ENCODE peak calls at places on chromosomes 2 and 18, in ten cellular contexts. One of them, this sample, is unnamed.
A peak's percentile ranks its signal among the peaks of the same experiment; 100 is the strongest.

GRCh38 chr18:2547477-2548087 is 23.7 kb downstream of the METTL4 start:
- DNase-seq in sigmoid colon: no peak
- DNase-seq in fibroblast of lung: peak; percentile 73
- DNase-seq in endodermal cell: no peak
- DNase-seq in pancreas: no peak
- DNase-seq in colonic mucosa: no peak
- DNase-seq in fibroblast of the aortic adventitia: peak; percentile 86
- DNase-seq in GM20000: peak; percentile 25
- DNase-seq in adrenal gland: no peak
- DNase-seq in IMR-90: peak; percentile 71
- DNase-seq in this sample: no peak

GRCh38 chr2:239257511-239257937 is 143.3 kb downstream of the HDAC4 start:
- DNase-seq in sigmoid colon: peak; percentile 62
- DNase-seq in fibroblast of lung: peak; percentile 93
- DNase-seq in endodermal cell: no peak
- DNase-seq in pancreas: no peak
- DNase-seq in colonic mucosa: no peak
- DNase-seq in fibroblast of the aortic adventitia: peak; percentile 72
- DNase-seq in GM20000: no peak
- DNase-seq in adrenal gland: no peak
- DNase-seq in IMR-90: peak; percentile 96
- DNase-seq in this sample: no peak

GRCh38 chr2:62757029-62757428 is 51.5 kb downstream of the EHBP1 start:
- DNase-seq in sigmoid colon: no peak
- DNase-seq in fibroblast of lung: no peak
- DNase-seq in endodermal cell: no peak
- DNase-seq in pancreas: no peak
- DNase-seq in colonic mucosa: no peak
- DNase-seq in fibroblast of the aortic adventitia: no peak
- DNase-seq in GM20000: no peak
- DNase-seq in adrenal gland: no peak
- DNase-seq in IMR-90: no peak
- DNase-seq in this sample: no peak

GRCh38 chr2:47354817-47355653 is 47.9 kb upstream of the MSH2 start:
- DNase-seq in sigmoid colon: no peak
- DNase-seq in fibroblast of lung: no peak
- DNase-seq in endodermal cell: no peak
- DNase-seq in pancreas: no peak
- DNase-seq in colonic mucosa: no peak
- DNase-seq in fibroblast of the aortic adventitia: no peak
- DNase-seq in GM20000: no peak
- DNase-seq in adrenal gland: no peak
- DNase-seq in IMR-90: no peak
- DNase-seq in this sample: no peak

GRCh38 chr2:132253496-132254305 is 91.9 kb upstream of the ANKRD30BL start:
- DNase-seq in sigmoid colon: no peak
- DNase-seq in fibroblast of lung: no peak
- DNase-seq in endodermal cell: peak; percentile 23
- DNase-seq in pancreas: no peak
- DNase-seq in colonic mucosa: no peak
- DNase-seq in fibroblast of the aortic adventitia: no peak
- DNase-seq in GM20000: no peak
- DNase-seq in adrenal gland: no peak
- DNase-seq in IMR-90: no peak
- DNase-seq in this sample: no peak

GRCh38 chr2:16522031-16522818 is 143.4 kb downstream of the CYRIA start:
- DNase-seq in sigmoid colon: no peak
- DNase-seq in fibroblast of lung: no peak
- DNase-seq in endodermal cell: no peak
- DNase-seq in pancreas: no peak
- DNase-seq in colonic mucosa: no peak
- DNase-seq in fibroblast of the aortic adventitia: no peak
- DNase-seq in GM20000: no peak
- DNase-seq in adrenal gland: no peak
- DNase-seq in IMR-90: no peak
- DNase-seq in this sample: no peak

GRCh38 chr2:230473378-230473777 is 57.4 kb downstream of the SP100 start:
- DNase-seq in sigmoid colon: no peak
- DNase-seq in fibroblast of lung: no peak
- DNase-seq in endodermal cell: no peak
- DNase-seq in pancreas: no peak
- DNase-seq in colonic mucosa: no peak
- DNase-seq in fibroblast of the aortic adventitia: no peak
- DNase-seq in GM20000: no peak
- DNase-seq in adrenal gland: no peak
- DNase-seq in IMR-90: no peak
- DNase-seq in this sample: no peak

GRCh38 chr2:63488118-63488713 is 100.1 kb downstream of the WDPCP start:
- DNase-seq in sigmoid colon: no peak
- DNase-seq in fibroblast of lung: peak; percentile 56
- DNase-seq in endodermal cell: peak; percentile 52
- DNase-seq in pancreas: peak; percentile 21
- DNase-seq in colonic mucosa: peak; percentile 19
- DNase-seq in fibroblast of the aortic adventitia: peak; percentile 64
- DNase-seq in GM20000: peak; percentile 26
- DNase-seq in adrenal gland: peak; percentile 42
- DNase-seq in IMR-90: peak; percentile 46
- DNase-seq in this sample: peak; percentile 18

GRCh38 chr2:95158891-95159619 is 593 bp downstream of the ZNF514 start:
- DNase-seq in sigmoid colon: peak; percentile 78
- DNase-seq in fibroblast of lung: peak; percentile 40
- DNase-seq in endodermal cell: peak; percentile 81
- DNase-seq in pancreas: peak; percentile 48
- DNase-seq in colonic mucosa: peak; percentile 55
- DNase-seq in fibroblast of the aortic adventitia: peak; percentile 40
- DNase-seq in GM20000: peak; percentile 75
- DNase-seq in adrenal gland: peak; percentile 55
- DNase-seq in IMR-90: peak; percentile 30
- DNase-seq in this sample: peak; percentile 65

GRCh38 chr2:207315131-207315530 is 149.4 kb upstream of the KLF7 start:
- DNase-seq in sigmoid colon: no peak
- DNase-seq in fibroblast of lung: no peak
- DNase-seq in endodermal cell: no peak
- DNase-seq in pancreas: no peak
- DNase-seq in colonic mucosa: no peak
- DNase-seq in fibroblast of the aortic adventitia: no peak
- DNase-seq in GM20000: no peak
- DNase-seq in adrenal gland: no peak
- DNase-seq in IMR-90: peak; percentile 44
- DNase-seq in this sample: no peak

GRCh38 chr2:219803294-219803693 is 175.9 kb downstream of the SLC4A3 start:
- DNase-seq in sigmoid colon: no peak
- DNase-seq in fibroblast of lung: peak; percentile 15
- DNase-seq in endodermal cell: no peak
- DNase-seq in pancreas: no peak
- DNase-seq in colonic mucosa: no peak
- DNase-seq in fibroblast of the aortic adventitia: peak; percentile 49
- DNase-seq in GM20000: no peak
- DNase-seq in adrenal gland: no peak
- DNase-seq in IMR-90: peak; percentile 34
- DNase-seq in this sample: no peak

GRCh38 chr2:160482673-160483072 is 10.9 kb downstream of the RBMS1 start:
- DNase-seq in sigmoid colon: no peak
- DNase-seq in fibroblast of lung: no peak
- DNase-seq in endodermal cell: no peak
- DNase-seq in pancreas: no peak
- DNase-seq in colonic mucosa: no peak
- DNase-seq in fibroblast of the aortic adventitia: no peak
- DNase-seq in GM20000: no peak
- DNase-seq in adrenal gland: no peak
- DNase-seq in IMR-90: no peak
- DNase-seq in this sample: no peak

GRCh38 chr2:32981612-32982011 is 34.9 kb downstream of the LTBP1 start:
- DNase-seq in sigmoid colon: no peak
- DNase-seq in fibroblast of lung: no peak
- DNase-seq in endodermal cell: no peak
- DNase-seq in pancreas: no peak
- DNase-seq in colonic mucosa: no peak
- DNase-seq in fibroblast of the aortic adventitia: no peak
- DNase-seq in GM20000: no peak
- DNase-seq in adrenal gland: no peak
- DNase-seq in IMR-90: no peak
- DNase-seq in this sample: no peak

GRCh38 chr2:5798083-5798482 is 105.9 kb downstream of the SOX11 start:
- DNase-seq in sigmoid colon: no peak
- DNase-seq in fibroblast of lung: peak; percentile 13
- DNase-seq in endodermal cell: no peak
- DNase-seq in pancreas: no peak
- DNase-seq in colonic mucosa: no peak
- DNase-seq in fibroblast of the aortic adventitia: no peak
- DNase-seq in GM20000: no peak
- DNase-seq in adrenal gland: no peak
- DNase-seq in IMR-90: peak; percentile 97
- DNase-seq in this sample: no peak

GRCh38 chr18:70024088-70024487 is 76.4 kb upstream of the CD226 start:
- DNase-seq in sigmoid colon: no peak
- DNase-seq in fibroblast of lung: no peak
- DNase-seq in endodermal cell: no peak
- DNase-seq in pancreas: no peak
- DNase-seq in colonic mucosa: no peak
- DNase-seq in fibroblast of the aortic adventitia: no peak
- DNase-seq in GM20000: no peak
- DNase-seq in adrenal gland: no peak
- DNase-seq in IMR-90: no peak
- DNase-seq in this sample: no peak

GRCh38 chr2:178283519-178283918 is 89.2 kb downstream of the OSBPL6 start:
- DNase-seq in sigmoid colon: no peak
- DNase-seq in fibroblast of lung: no peak
- DNase-seq in endodermal cell: no peak
- DNase-seq in pancreas: no peak
- DNase-seq in colonic mucosa: no peak
- DNase-seq in fibroblast of the aortic adventitia: no peak
- DNase-seq in GM20000: no peak
- DNase-seq in adrenal gland: no peak
- DNase-seq in IMR-90: no peak
- DNase-seq in this sample: no peak

GRCh38 chr18:59918320-59918755 is 18.5 kb downstream of the PMAIP1 start:
- DNase-seq in sigmoid colon: peak; percentile 72
- DNase-seq in fibroblast of lung: peak; percentile 61
- DNase-seq in endodermal cell: no peak
- DNase-seq in pancreas: no peak
- DNase-seq in colonic mucosa: peak; percentile 36
- DNase-seq in fibroblast of the aortic adventitia: peak; percentile 55
- DNase-seq in GM20000: no peak
- DNase-seq in adrenal gland: peak; percentile 52
- DNase-seq in IMR-90: peak; percentile 61
- DNase-seq in this sample: peak; percentile 33

GRCh38 chr2:118387509-118387908 is 299.2 kb downstream of the INSIG2 start:
- DNase-seq in sigmoid colon: no peak
- DNase-seq in fibroblast of lung: peak; percentile 64
- DNase-seq in endodermal cell: no peak
- DNase-seq in pancreas: no peak
- DNase-seq in colonic mucosa: no peak
- DNase-seq in fibroblast of the aortic adventitia: peak; percentile 89
- DNase-seq in GM20000: no peak
- DNase-seq in adrenal gland: no peak
- DNase-seq in IMR-90: peak; percentile 78
- DNase-seq in this sample: no peak

GRCh38 chr18:23779696-23780303 is 90.5 kb downstream of the LAMA3 start:
- DNase-seq in sigmoid colon: no peak
- DNase-seq in fibroblast of lung: no peak
- DNase-seq in endodermal cell: peak; percentile 66
- DNase-seq in pancreas: no peak
- DNase-seq in colonic mucosa: no peak
- DNase-seq in fibroblast of the aortic adventitia: peak; percentile 23
- DNase-seq in GM20000: no peak
- DNase-seq in adrenal gland: no peak
- DNase-seq in IMR-90: peak; percentile 28
- DNase-seq in this sample: no peak
- TF ChIP-seq CTCF in sigmoid colon: no peak
- TF ChIP-seq CTCF in fibroblast of lung: no peak
- TF ChIP-seq CTCF in endodermal cell: peak; percentile 68
- TF ChIP-seq CTCF in pancreas: no peak
- TF ChIP-seq CTCF in colonic mucosa: no peak
- TF ChIP-seq CTCF in fibroblast of the aortic adventitia: no peak
- TF ChIP-seq CTCF in GM20000: no peak
- TF ChIP-seq CTCF in adrenal gland: no peak
- TF ChIP-seq CTCF in IMR-90: peak; percentile 11
- TF ChIP-seq CTCF in this sample: no peak

DNA sequence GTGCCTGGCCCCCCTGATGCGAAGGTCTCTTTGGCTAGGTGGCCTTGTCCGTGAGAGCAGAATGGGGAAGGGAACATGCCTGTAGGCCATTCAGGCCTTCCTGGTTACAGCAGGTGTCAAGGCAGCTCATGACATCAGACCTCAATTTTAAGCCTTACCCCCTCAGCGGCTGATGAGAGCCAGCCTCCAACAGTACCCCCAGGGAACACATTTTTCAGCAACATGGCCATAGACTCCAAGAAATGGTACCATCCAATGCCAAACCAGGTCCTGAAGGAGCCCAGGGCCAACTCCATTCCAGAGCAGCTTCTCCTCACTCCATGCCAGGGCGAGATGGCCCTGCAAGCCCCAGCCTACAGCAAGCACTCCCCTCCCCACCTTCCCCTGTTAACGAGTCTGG is 199.2 kb downstream of the SMAD2 start:
- DNase-seq in sigmoid colon: peak; percentile 41
- DNase-seq in fibroblast of lung: no peak
- DNase-seq in endodermal cell: no peak
- DNase-seq in pancreas: no peak
- DNase-seq in colonic mucosa: no peak
- DNase-seq in fibroblast of the aortic adventitia: no peak
- DNase-seq in GM20000: no peak
- DNase-seq in adrenal gland: no peak
- DNase-seq in IMR-90: no peak
- DNase-seq in this sample: no peak
- TF ChIP-seq CTCF in sigmoid colon: no peak
- TF ChIP-seq CTCF in fibroblast of lung: no peak
- TF ChIP-seq CTCF in endodermal cell: no peak
- TF ChIP-seq CTCF in pancreas: no peak
- TF ChIP-seq CTCF in colonic mucosa: no peak
- TF ChIP-seq CTCF in fibroblast of the aortic adventitia: no peak
- TF ChIP-seq CTCF in GM20000: no peak
- TF ChIP-seq CTCF in adrenal gland: no peak
- TF ChIP-seq CTCF in IMR-90: no peak
- TF ChIP-seq CTCF in this sample: no peak

GRCh38 chr2:143282684-143283083 is 153.5 kb downstream of the ARHGAP15 start:
- DNase-seq in sigmoid colon: no peak
- DNase-seq in fibroblast of lung: no peak
- DNase-seq in endodermal cell: peak; percentile 84
- DNase-seq in pancreas: no peak
- DNase-seq in colonic mucosa: peak; percentile 22
- DNase-seq in fibroblast of the aortic adventitia: no peak
- DNase-seq in GM20000: no peak
- DNase-seq in adrenal gland: no peak
- DNase-seq in IMR-90: no peak
- DNase-seq in this sample: peak; percentile 35
- TF ChIP-seq CTCF in sigmoid colon: no peak
- TF ChIP-seq CTCF in fibroblast of lung: peak; percentile 29
- TF ChIP-seq CTCF in endodermal cell: peak; percentile 77
- TF ChIP-seq CTCF in pancreas: no peak
- TF ChIP-seq CTCF in colonic mucosa: no peak
- TF ChIP-seq CTCF in fibroblast of the aortic adventitia: peak; percentile 16
- TF ChIP-seq CTCF in GM20000: peak; percentile 7
- TF ChIP-seq CTCF in adrenal gland: no peak
- TF ChIP-seq CTCF in IMR-90: peak; percentile 17
- TF ChIP-seq CTCF in this sample: peak; percentile 48

DNA sequence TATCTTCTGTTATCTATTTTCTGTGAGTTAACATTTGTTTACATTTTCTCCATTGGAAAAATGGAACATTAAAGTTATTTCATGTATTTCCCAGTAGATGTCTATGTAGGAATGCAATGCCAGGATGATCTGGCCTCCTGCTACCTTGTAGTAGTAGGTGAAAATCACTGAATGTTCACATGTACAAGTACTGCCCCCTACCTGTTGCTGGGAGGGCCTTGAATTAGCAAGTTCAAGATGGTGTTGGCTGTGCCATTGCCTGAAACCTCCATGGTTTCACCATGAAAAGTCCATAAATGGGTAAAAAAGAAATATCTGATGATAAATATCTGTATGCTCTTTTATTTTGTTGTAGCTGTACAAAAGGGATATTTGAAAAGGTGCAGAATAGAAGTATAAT is 30.7 kb downstream of the XRCC5 start:
- DNase-seq in sigmoid colon: no peak
- DNase-seq in fibroblast of lung: no peak
- DNase-seq in endodermal cell: peak; percentile 65
- DNase-seq in pancreas: peak; percentile 15
- DNase-seq in colonic mucosa: peak; percentile 24
- DNase-seq in fibroblast of the aortic adventitia: no peak
- DNase-seq in GM20000: peak; percentile 8
- DNase-seq in adrenal gland: no peak
- DNase-seq in IMR-90: no peak
- DNase-seq in this sample: no peak
- TF ChIP-seq CTCF in sigmoid colon: no peak
- TF ChIP-seq CTCF in fibroblast of lung: peak; percentile 27
- TF ChIP-seq CTCF in endodermal cell: peak; percentile 77
- TF ChIP-seq CTCF in pancreas: no peak
- TF ChIP-seq CTCF in colonic mucosa: no peak
- TF ChIP-seq CTCF in fibroblast of the aortic adventitia: no peak
- TF ChIP-seq CTCF in GM20000: no peak
- TF ChIP-seq CTCF in adrenal gland: no peak
- TF ChIP-seq CTCF in IMR-90: peak; percentile 15
- TF ChIP-seq CTCF in this sample: no peak